ENCODE peak calls at places on chromosomes 16 and 17, in five cellular contexts. P, N, I, R and U are unnamed samples.

GRCh38 chr17:49997256-49997735 is 2.3 kb upstream of the DLX3 start:
- DNase-seq in I (no peak), P (no peak), R (no peak), N (no peak), U (no peak)

GRCh38 chr17:3585826-3586225 is 23.4 kb downstream of the TRPV1 start:
- DNase-seq in N (no peak), P (no peak), I (no peak), R (no peak), U (no peak)

GRCh38 chr16:87570564-87570937 is 31.8 kb upstream of the JPH3 start:
- DNase-seq in I (no peak), R (no peak), P (no peak), N (no peak), U (no peak)

GRCh38 chr16:3188925-3189825 is 1.2 kb downstream of the OR1F1 start:
- DNase-seq in N (peak), I (peak), P (no peak), R (no peak), U (no peak)

GRCh38 chr16:64363039-64363438 is 758.8 kb downstream of the CDH11 start:
- DNase-seq in P (no peak), R (no peak), I (no peak), N (no peak), U (no peak)

GRCh38 chr16:83338941-83339340 is 468.8 kb upstream of the HSBP1 start:
- DNase-seq in I (no peak), P (no peak), N (peak), R (no peak), U (no peak)

GRCh38 chr16:49632111-49632797 is 223.7 kb downstream of the ZNF423 start:
- DNase-seq in I (no peak), R (no peak), N (no peak), P (no peak), U (no peak)

GRCh38 chr16:70563571-70563970 is 40.0 kb downstream of the SF3B3 start:
- DNase-seq in I (no peak), P (no peak), N (peak), R (no peak), U (no peak)

GRCh38 chr16:67669499-67670101 is 3.0 kb downstream of the C16orf86 start:
- DNase-seq in I (no peak), N (no peak), R (no peak), P (no peak), U (no peak)

GRCh38 chr17:2709173-2709661 is 2.3 kb downstream of the CLUH start:
- DNase-seq in R (no peak), I (no peak), P (no peak), N (peak), U (no peak)

GRCh38 chr17:31533546-31534155 is 142.2 kb downstream of the RAB11FIP4 start:
- DNase-seq in P (peak), I (no peak), R (no peak), N (peak), U (peak)

GRCh38 chr16:10558746-10559641 is 21.4 kb downstream of the EMP2 start:
- DNase-seq in P (no peak), N (peak), I (no peak), R (no peak), U (no peak)

GRCh38 chr17:4440690-4441686 is 7.2 kb downstream of the SPNS3 start:
- DNase-seq in R (no peak), N (no peak), I (no peak), P (no peak), U (no peak)

GRCh38 chr17:42623732-42624596 is 14.5 kb downstream of the TUBG1 start:
- DNase-seq in R (no peak), N (no peak), P (no peak), I (no peak), U (no peak)

GRCh38 chr17:68346448-68346847 is 55.2 kb downstream of the ARSG start:
- DNase-seq in I (peak), R (peak), N (no peak), P (no peak), U (peak)

GRCh38 chr17:76532072-76532651 is 5.3 kb downstream of the CYGB start:
- DNase-seq in P (no peak), R (no peak), N (peak), I (no peak), U (no peak)

GRCh38 chr17:7856081-7856791 is 1.1 kb downstream of the NAA38 start:
- DNase-seq in R (no peak), I (peak), N (peak), P (peak), U (no peak)

GRCh38 chr17:622356-622755 is 92.3 kb downstream of the VPS53 start:
- DNase-seq in I (no peak), N (peak), R (no peak), P (no peak), U (no peak)

GRCh38 chr16:23182675-23183485 is at the start of gene SCNN1G:
- DNase-seq in I (no peak), P (peak), R (no peak), N (no peak), U (no peak)

GRCh38 chr17:61372436-61372835 is 27.2 kb upstream of the TBX2 start:
- DNase-seq in P (no peak), N (no peak), R (no peak), I (no peak), U (no peak)

GRCh38 chr16:11797957-11798299 is 870 bp upstream of the ZC3H7A start:
- DNase-seq in N (no peak), I (no peak), P (no peak), R (peak), U (no peak)

GRCh38 chr16:67196881-67197280 is 2.0 kb upstream of the ELMO3 start:
- DNase-seq in R (no peak), P (no peak), I (no peak), N (no peak), U (no peak)

GRCh38 chr17:1095093-1095852 is 84.5 kb downstream of the ABR start:
- DNase-seq in R (no peak), I (no peak), N (no peak), P (no peak), U (no peak)

GRCh38 chr17:77282524-77283515 is 142.1 kb downstream of the SEC14L1 start:
- DNase-seq in N (peak), R (no peak), P (no peak), I (no peak), U (no peak)

GRCh38 chr17:79188048-79188447 is 113.4 kb downstream of the ENGASE start:
- DNase-seq in I (no peak), R (no peak), N (no peak), P (no peak), U (no peak)

GRCh38 chr17:253091-253846 is 71.8 kb upstream of the DOC2B start:
- DNase-seq in N (no peak), I (no peak), R (no peak), P (no peak), U (no peak)

GRCh38 chr17:19237389-19238166 is 412 bp downstream of the EPN2 start:
- DNase-seq in N (no peak), R (peak), P (peak), I (no peak), U (no peak)

GRCh38 chr16:3131755-3132377 is 3.0 kb upstream of the ZNF213 start:
- DNase-seq in R (no peak), P (no peak), N (no peak), I (peak), U (peak)

GRCh38 chr16:85082553-85083050 is 29.7 kb downstream of the CIBAR2 start:
- DNase-seq in I (no peak), N (no peak), P (no peak), R (no peak), U (no peak)

GRCh38 chr17:10624966-10625365 is 32.1 kb downstream of the MYH3 start:
- DNase-seq in P (no peak), I (no peak), R (no peak), N (no peak), U (no peak)

GRCh38 chr16:84820771-84821170 is 986 bp downstream of the CRISPLD2 start:
- DNase-seq in I (no peak), P (no peak), N (no peak), R (no peak), U (no peak)

GRCh38 chr17:75635610-75636202 is 2.5 kb downstream of the SMIM5 start:
- DNase-seq in N (no peak), P (no peak), I (no peak), R (no peak), U (no peak)

GRCh38 chr17:54950116-54950515 is 18.3 kb downstream of the COX11 start:
- DNase-seq in I (no peak), P (no peak), N (no peak), R (no peak), U (no peak)

GRCh38 chr17:57256708-57257112 is 387 bp downstream of the MSI2 start:
- DNase-seq in R (peak), P (no peak), N (no peak), I (peak), U (peak)

GRCh38 chr16:46737621-46738214 is 10.4 kb downstream of the MYLK3 start:
- DNase-seq in P (no peak), N (no peak), R (no peak), I (no peak), U (no peak)

GRCh38 chr17:15981208-15981607 is 18.3 kb downstream of the ZSWIM7 start:
- DNase-seq in N (no peak), R (no peak), I (no peak), P (no peak), U (peak)

GRCh38 chr17:2438823-2439222 is 38.0 kb upstream of the MNT start:
- DNase-seq in N (peak), R (no peak), P (no peak), I (no peak), U (no peak)

GRCh38 chr16:11719171-11719570 is 23.5 kb downstream of the TXNDC11 start:
- DNase-seq in N (no peak), P (no peak), I (no peak), R (no peak), U (no peak)

DNA sequence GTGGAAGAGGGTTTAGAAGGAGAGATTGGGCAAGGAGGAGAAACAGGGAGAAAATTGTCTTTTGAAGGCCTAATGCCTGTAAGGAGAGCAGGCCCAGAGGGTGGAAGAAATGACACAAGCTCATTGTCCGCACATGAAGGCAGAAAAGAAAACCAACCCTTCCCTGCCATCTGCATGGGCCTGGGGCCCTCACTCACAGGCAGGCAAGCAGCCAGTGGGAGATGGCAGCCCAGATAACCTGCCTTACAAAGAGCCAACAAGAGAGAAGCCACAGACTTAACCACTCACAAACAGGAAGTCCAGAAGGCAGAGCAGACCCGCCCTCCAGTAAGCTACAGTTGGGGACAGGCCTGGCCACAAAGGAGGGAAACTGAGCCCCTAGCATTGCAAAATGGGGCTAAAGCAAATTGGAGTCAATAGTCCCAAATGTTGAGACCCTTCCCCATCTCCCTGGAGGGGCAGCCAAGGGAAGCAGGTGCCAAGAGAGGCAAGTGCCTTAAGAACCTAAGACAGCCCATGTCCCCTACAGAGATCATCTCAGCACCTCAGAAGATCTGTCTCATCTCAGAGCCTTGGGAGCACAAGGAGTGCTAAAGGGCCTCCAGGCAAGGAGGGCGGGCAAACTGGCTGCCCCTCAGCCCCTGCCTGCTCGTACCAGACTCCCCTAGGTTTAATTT is 7.3 kb upstream of the TSPOAP1 start:
- DNase-seq in R (peak), P (no peak), N (peak), I (peak), U (peak)
- H3K4me3 ChIP-seq in R (peak), P (no peak), N (no peak), I (peak), U (peak)

DNA sequence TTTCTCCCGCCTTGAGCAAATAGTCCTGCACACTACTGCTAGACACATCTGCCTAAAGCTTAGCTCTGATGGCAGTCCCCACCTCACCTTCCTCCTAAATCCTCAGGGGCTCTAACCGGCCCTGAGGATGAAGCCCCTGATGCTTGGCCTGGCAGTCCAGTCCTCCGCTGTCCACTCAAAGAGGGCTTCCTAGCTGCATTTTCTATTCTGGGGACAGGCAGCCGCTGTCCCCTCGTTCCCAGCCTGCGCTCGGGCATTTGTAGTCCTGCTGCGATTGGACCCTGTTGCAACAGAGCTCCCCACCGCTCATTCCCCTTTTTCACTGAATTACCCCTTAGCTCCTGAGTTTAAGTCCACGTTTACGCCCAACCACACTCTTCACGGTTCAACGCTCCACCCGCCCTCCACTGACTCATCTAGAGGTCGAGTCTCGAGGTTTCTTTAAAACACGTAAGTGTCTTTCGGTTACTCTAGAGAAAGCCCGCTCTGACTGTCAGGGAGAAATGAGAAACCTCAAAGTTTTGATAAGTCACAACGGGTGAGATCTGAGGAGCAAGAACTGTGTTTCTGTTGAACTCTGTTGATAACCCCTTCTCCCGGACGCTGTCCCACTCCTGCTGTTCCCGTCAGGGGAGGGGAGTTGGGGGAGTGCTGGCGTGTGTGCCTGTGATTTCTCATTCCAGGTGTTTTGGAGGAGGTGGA is 4.5 kb downstream of the CCR7 start:
- DNase-seq in R (peak), P (no peak), I (peak), N (peak), U (peak)
- H3K4me3 ChIP-seq in R (peak), P (no peak), I (peak), N (peak), U (peak)

GRCh38 chr17:43905985-43906852 is 1.1 kb downstream of the MPP2 start:
- DNase-seq in R (no peak), I (peak), P (peak), N (peak), U (no peak)

GRCh38 chr17:43905400-43905984 is 1.8 kb downstream of the MPP2 start:
- DNase-seq in R (no peak), P (peak), I (no peak), N (no peak), U (no peak)

GRCh38 chr17:43908111-43908721 is 880 bp upstream of the MPP2 start:
- DNase-seq in N (peak), R (peak), P (peak), I (peak), U (peak)

GRCh38 chr17:43907425-43907981 is at the start of gene MPP2:
- DNase-seq in I (peak), P (peak), N (peak), R (peak), U (peak)

DNA sequence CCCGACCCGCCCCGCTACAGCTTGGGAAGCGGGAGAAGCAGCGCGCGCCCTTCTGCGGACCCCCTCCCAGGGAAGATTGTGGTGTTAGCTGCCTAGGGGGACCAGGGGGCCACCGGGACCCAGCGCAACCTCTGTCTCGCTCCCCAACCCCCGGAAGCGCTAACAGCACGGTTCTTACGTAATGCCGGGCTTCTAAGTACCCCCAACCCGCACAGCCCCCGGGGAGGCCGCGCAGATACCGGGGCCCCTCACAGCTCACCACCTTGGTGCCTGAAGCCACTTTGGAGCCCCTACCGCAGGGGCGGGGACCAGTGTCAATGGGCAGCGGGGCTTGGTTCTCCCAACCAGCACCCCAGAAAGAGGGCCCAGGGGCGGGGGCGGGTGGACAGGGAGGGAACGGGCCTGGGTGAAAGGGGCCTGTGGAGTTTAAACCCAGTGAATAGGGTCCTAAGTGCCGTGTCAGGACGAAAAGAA is 348 bp downstream of the MPP2 start:
- DNase-seq in P (peak), I (peak), N (no peak), R (no peak), U (no peak)
- H3K4me3 ChIP-seq in P (peak), I (peak), N (peak), R (peak), U (peak)

GRCh38 chr17:81142301-81143199 is 22.8 kb upstream of the PVALEF start:
- DNase-seq in P (peak), I (peak), R (peak), N (peak), U (peak)

GRCh38 chr17:81147701-81148100 is 17.6 kb upstream of the PVALEF start:
- DNase-seq in N (no peak), I (no peak), P (no peak), R (no peak), U (no peak)

GRCh38 chr17:81143200-81143527 is 22.1 kb upstream of the PVALEF start:
- DNase-seq in R (no peak), I (no peak), P (no peak), N (no peak), U (no peak)

GRCh38 chr17:81143717-81144422 is 21.4 kb upstream of the PVALEF start:
- DNase-seq in I (no peak), R (no peak), P (no peak), N (no peak), U (no peak)

GRCh38 chr17:81144423-81144781 is 20.9 kb upstream of the PVALEF start:
- DNase-seq in N (no peak), I (no peak), R (no peak), P (no peak), U (no peak)
- H3K4me3 ChIP-seq in N (no peak), I (no peak), R (no peak), P (no peak), U (no peak)

DNA sequence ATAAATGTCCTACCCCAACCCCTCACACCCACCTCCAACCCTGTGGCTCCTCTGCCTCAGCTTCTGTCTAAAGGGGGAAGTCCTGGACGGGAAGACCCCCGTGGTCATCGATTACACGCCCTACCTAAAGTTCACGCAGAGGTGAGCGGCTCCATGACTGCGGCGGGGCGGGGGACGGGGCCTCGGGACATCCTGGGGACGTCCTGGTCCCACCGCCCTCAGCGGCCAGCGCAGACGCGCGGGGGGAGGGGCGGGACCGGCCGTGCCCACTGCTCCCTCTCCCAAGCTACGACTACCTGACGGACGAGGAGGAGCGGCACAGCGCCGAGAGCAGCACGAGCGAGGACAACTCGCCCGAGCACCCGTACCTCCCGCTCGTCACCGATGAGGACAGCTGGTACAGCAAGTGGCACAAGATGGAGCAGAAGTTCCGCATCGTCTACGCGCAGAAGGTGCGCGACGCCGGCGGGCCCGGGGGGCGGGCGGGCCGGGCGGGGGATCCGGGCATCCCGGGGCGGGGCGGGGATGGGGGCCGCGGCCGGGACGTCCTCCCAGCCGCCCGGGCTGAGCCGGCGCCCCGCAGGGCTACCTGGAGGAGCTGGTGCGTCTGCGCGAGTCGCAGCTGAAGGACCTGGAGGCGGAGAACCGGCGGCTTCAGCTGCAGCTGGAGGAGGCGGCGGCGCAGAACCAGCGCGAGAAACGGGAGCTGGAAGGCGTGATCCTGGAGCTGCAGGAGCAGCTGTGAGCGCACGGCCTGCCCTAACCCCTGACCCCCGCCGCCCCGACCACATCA is 6.7 kb downstream of the RUNDC3A start:
- DNase-seq in R (no peak), N (no peak), I (peak), P (no peak), U (peak)
- H3K4me3 ChIP-seq in R (peak), N (peak), I (peak), P (peak), U (peak)